ENCODE peak calls at places on chromosomes 2 and 18, in five cellular contexts. One of them, this sample, is unnamed.

GRCh38 chr18:7953085-7953958 is 386.2 kb downstream of the PTPRM start:
- DNase-seq in tibial nerve: no peak
- DNase-seq in astrocyte: no peak
- DNase-seq in Panc1: no peak
- DNase-seq in PC-9: no peak
- DNase-seq in this sample: no peak

GRCh38 chr18:75679347-75679746 is 251.8 kb upstream of the SMIM21 start:
- DNase-seq in PC-9: no peak
- DNase-seq in Panc1: no peak
- DNase-seq in tibial nerve: peak; percentile 63
- DNase-seq in astrocyte: no peak
- DNase-seq in this sample: no peak

GRCh38 chr2:168687314-168687713 is 115.1 kb upstream of the NOSTRIN start:
- DNase-seq in Panc1: no peak
- DNase-seq in astrocyte: peak; percentile 32
- DNase-seq in PC-9: no peak
- DNase-seq in tibial nerve: no peak
- DNase-seq in this sample: no peak

GRCh38 chr2:57990118-57990725 is 56.4 kb upstream of the VRK2 start:
- DNase-seq in PC-9: no peak
- DNase-seq in tibial nerve: no peak
- DNase-seq in Panc1: no peak
- DNase-seq in astrocyte: no peak
- DNase-seq in this sample: no peak

GRCh38 chr2:128602699-128603101 is 284.0 kb upstream of the HS6ST1 start:
- DNase-seq in tibial nerve: no peak
- DNase-seq in PC-9: no peak
- DNase-seq in astrocyte: no peak
- DNase-seq in Panc1: no peak
- DNase-seq in this sample: no peak

GRCh38 chr18:78984941-78985784 is 5.5 kb downstream of the SALL3 start:
- DNase-seq in tibial nerve: no peak
- DNase-seq in PC-9: no peak
- DNase-seq in Panc1: peak; percentile 50
- DNase-seq in astrocyte: no peak
- DNase-seq in this sample: peak; percentile 22

GRCh38 chr2:47905454-47906260 is 641 bp downstream of the FBXO11 start:
- DNase-seq in PC-9: no peak
- DNase-seq in Panc1: no peak
- DNase-seq in tibial nerve: peak; percentile 26
- DNase-seq in astrocyte: peak; percentile 47
- DNase-seq in this sample: peak; percentile 85

GRCh38 chr2:67997528-67998267 is 65.1 kb downstream of the C1D start:
- DNase-seq in Panc1: peak; percentile 39
- DNase-seq in astrocyte: peak; percentile 68
- DNase-seq in PC-9: no peak
- DNase-seq in tibial nerve: no peak
- DNase-seq in this sample: no peak

GRCh38 chr2:42171396-42171971 is 2.3 kb downstream of the EML4 start:
- DNase-seq in tibial nerve: no peak
- DNase-seq in PC-9: no peak
- DNase-seq in Panc1: no peak
- DNase-seq in astrocyte: no peak
- DNase-seq in this sample: no peak

GRCh38 chr2:30149976-30150375 is 3.2 kb downstream of the YPEL5 start:
- DNase-seq in PC-9: peak; percentile 49
- DNase-seq in astrocyte: no peak
- DNase-seq in Panc1: no peak
- DNase-seq in tibial nerve: no peak
- DNase-seq in this sample: no peak

GRCh38 chr2:30148850-30149249 is 2.0 kb downstream of the YPEL5 start:
- DNase-seq in Panc1: no peak
- DNase-seq in PC-9: no peak
- DNase-seq in tibial nerve: no peak
- DNase-seq in astrocyte: no peak
- DNase-seq in this sample: no peak

GRCh38 chr2:30150786-30151185 is 4.0 kb downstream of the YPEL5 start:
- DNase-seq in tibial nerve: no peak
- DNase-seq in Panc1: no peak
- DNase-seq in PC-9: no peak
- DNase-seq in astrocyte: no peak
- DNase-seq in this sample: no peak

GRCh38 chr2:30147715-30148611 is 1.2 kb downstream of the YPEL5 start:
- DNase-seq in Panc1: no peak
- DNase-seq in tibial nerve: peak; percentile 56
- DNase-seq in astrocyte: no peak
- DNase-seq in PC-9: peak; percentile 38
- DNase-seq in this sample: peak; percentile 85

DNA sequence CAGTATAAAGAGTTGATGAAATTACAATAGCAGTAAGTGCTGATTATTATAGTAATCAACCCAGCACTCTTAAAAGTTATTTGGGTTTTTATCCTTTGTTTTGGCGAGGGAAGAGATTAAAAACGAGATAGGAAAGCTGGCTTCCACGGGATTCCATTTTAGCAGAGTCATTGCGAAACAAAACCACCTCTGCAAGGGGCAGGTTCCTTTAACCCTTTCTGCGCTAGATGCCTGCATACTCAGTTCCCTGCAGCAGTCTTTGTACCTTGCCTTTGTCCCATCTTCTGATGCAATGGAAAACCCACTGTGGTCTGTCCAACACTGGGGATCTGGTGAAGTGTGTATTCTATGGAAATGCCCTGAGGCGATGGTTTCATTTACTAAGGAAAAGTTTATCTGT is 2.7 kb downstream of the YPEL5 start:
- DNase-seq in astrocyte: peak; percentile 39
- DNase-seq in PC-9: peak; percentile 40
- DNase-seq in Panc1: no peak
- DNase-seq in tibial nerve: no peak
- DNase-seq in this sample: no peak
- H3K27ac ChIP-seq in astrocyte: no peak overlapping the region
- H3K27ac ChIP-seq in PC-9: no peak overlapping the region
- H3K27ac ChIP-seq in Panc1: no peak overlapping the region
- H3K27ac ChIP-seq in tibial nerve: no peak overlapping the region
- H3K27ac ChIP-seq in this sample: no peak overlapping the region

GRCh38 chr2:144242311-144242710 is 277.6 kb downstream of the ZEB2 start:
- DNase-seq in Panc1: no peak
- DNase-seq in PC-9: no peak
- DNase-seq in tibial nerve: no peak
- DNase-seq in astrocyte: no peak
- DNase-seq in this sample: no peak
- H3K27ac ChIP-seq in Panc1: no peak overlapping the region
- H3K27ac ChIP-seq in PC-9: no peak overlapping the region
- H3K27ac ChIP-seq in tibial nerve: no peak overlapping the region
- H3K27ac ChIP-seq in astrocyte: no peak overlapping the region
- H3K27ac ChIP-seq in this sample: no peak overlapping the region

DNA sequence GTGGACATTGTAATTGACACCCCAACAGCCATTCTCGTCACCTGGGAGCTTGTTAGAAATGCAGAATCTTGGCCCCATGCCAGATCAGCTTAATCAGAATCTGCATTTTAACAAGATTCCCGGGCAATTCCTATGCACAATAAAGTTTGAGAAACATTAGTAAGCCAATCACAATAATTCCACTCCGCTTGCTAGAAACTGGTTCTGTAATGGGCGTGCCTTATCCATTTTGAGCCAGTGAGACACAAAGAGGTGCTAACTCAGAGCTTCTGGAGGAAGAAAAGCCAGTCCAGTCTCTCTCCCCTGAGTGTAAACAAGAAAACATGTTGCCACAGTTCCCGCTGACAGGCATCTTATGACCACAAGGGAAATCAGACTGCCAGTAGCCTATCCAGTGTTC is 3.0 kb upstream of the PUM2 start:
- DNase-seq in tibial nerve: no peak
- DNase-seq in Panc1: no peak
- DNase-seq in astrocyte: no peak
- DNase-seq in PC-9: peak; percentile 70
- DNase-seq in this sample: no peak
- H3K27ac ChIP-seq in tibial nerve: no peak overlapping the region
- H3K27ac ChIP-seq in Panc1: no peak overlapping the region
- H3K27ac ChIP-seq in astrocyte: no peak overlapping the region
- H3K27ac ChIP-seq in PC-9: no peak overlapping the region
- H3K27ac ChIP-seq in this sample: no peak overlapping the region

GRCh38 chr2:218003994-218004419 is 1.2 kb upstream of the TNS1 start:
- DNase-seq in PC-9: no peak
- DNase-seq in tibial nerve: peak; percentile 60
- DNase-seq in Panc1: no peak
- DNase-seq in astrocyte: peak; percentile 98
- DNase-seq in this sample: peak; percentile 36

GRCh38 chr2:218002792-218003191 is at the start of gene TNS1:
- DNase-seq in Panc1: no peak
- DNase-seq in PC-9: no peak
- DNase-seq in astrocyte: peak; percentile 40
- DNase-seq in tibial nerve: no peak
- DNase-seq in this sample: peak; percentile 19

GRCh38 chr2:218003265-218003950 is 613 bp upstream of the TNS1 start:
- DNase-seq in Panc1: no peak
- DNase-seq in PC-9: no peak
- DNase-seq in tibial nerve: no peak
- DNase-seq in astrocyte: peak; percentile 51
- DNase-seq in this sample: no peak

GRCh38 chr2:218001629-218002028 is 1.2 kb downstream of the TNS1 start:
- DNase-seq in Panc1: no peak
- DNase-seq in tibial nerve: no peak
- DNase-seq in astrocyte: no peak
- DNase-seq in PC-9: no peak
- DNase-seq in this sample: no peak

DNA sequence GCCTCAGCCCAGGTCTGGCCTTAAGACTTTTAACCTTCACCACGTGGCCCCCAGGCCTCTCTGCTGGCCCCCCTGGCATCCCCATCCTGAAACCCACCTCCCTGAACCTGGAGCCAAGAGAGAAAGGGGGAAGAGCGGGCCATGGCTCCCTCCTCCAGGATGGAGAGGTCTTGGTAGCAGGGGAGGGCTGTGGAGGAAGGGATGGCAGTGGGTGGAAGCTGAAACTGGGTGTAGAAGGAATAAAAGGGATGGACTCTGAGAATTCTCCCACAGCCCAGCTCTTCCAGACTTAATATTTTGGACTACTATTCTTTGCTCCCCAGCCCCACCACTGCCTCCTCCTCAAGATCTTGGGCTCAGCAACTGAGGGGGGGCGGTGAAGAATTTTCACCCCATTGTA is 692 bp downstream of the TNS1 start:
- DNase-seq in tibial nerve: no peak
- DNase-seq in astrocyte: no peak
- DNase-seq in Panc1: no peak
- DNase-seq in PC-9: no peak
- DNase-seq in this sample: no peak
- H3K27ac ChIP-seq in tibial nerve: no peak overlapping the region
- H3K27ac ChIP-seq in astrocyte: no peak overlapping the region
- H3K27ac ChIP-seq in Panc1: no peak overlapping the region
- H3K27ac ChIP-seq in PC-9: no peak overlapping the region
- H3K27ac ChIP-seq in this sample: no peak overlapping the region

DNA sequence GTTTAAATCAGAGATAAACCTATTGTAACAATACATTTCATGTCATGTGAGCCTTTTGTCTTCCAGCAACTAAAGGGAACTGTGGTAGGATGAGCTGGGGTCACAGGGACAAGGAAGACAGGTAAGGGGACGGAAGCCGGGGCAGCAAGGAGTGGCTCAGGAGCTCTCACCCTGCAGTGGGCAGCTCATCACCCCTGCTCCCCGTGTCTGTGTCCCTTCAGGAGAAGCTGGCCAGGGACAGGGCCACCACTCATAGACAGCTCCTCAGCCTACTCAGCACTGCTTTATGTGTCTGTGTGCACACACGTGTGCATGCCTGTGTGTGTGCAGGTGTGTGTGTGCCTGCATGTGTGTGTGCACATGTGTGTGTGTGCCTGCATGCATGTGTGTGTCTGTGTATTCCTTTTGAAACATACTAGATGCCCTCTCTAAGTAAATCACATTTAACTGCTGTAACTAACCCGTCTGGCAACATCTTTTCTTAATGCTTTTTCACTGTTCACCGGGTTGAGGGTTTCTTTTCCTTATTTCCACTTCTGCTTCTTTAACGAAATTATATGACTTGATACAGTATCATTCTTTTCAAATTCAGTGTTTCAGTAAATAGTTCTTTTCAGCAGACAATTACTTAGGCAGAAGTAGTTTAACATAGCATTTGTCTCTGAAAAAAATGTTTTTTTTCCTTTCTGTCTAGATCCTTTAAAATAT is 44.2 kb downstream of the LRRFIP1 start:
- DNase-seq in Panc1: no peak
- DNase-seq in astrocyte: no peak
- DNase-seq in PC-9: no peak
- DNase-seq in tibial nerve: no peak
- DNase-seq in this sample: no peak
- H3K27ac ChIP-seq in Panc1: no peak overlapping the region
- H3K27ac ChIP-seq in astrocyte: no peak overlapping the region
- H3K27ac ChIP-seq in PC-9: no peak overlapping the region
- H3K27ac ChIP-seq in tibial nerve: no peak overlapping the region
- H3K27ac ChIP-seq in this sample: no peak overlapping the region

GRCh38 chr18:3608488-3608887 is 158.5 kb downstream of the TGIF1 start:
- DNase-seq in tibial nerve: no peak
- DNase-seq in astrocyte: no peak
- DNase-seq in PC-9: no peak
- DNase-seq in Panc1: no peak
- DNase-seq in this sample: no peak

GRCh38 chr18:3610818-3611217 is 160.8 kb downstream of the TGIF1 start:
- DNase-seq in astrocyte: no peak
- DNase-seq in Panc1: no peak
- DNase-seq in PC-9: no peak
- DNase-seq in tibial nerve: no peak
- DNase-seq in this sample: no peak

GRCh38 chr18:3612315-3612714 is 162.3 kb downstream of the TGIF1 start:
- DNase-seq in PC-9: no peak
- DNase-seq in Panc1: no peak
- DNase-seq in astrocyte: no peak
- DNase-seq in tibial nerve: no peak
- DNase-seq in this sample: no peak

GRCh38 chr18:3611313-3612038 is 161.5 kb downstream of the TGIF1 start:
- DNase-seq in PC-9: no peak
- DNase-seq in astrocyte: no peak
- DNase-seq in tibial nerve: no peak
- DNase-seq in Panc1: no peak
- DNase-seq in this sample: no peak

GRCh38 chr18:3610188-3610708 is 160.3 kb downstream of the TGIF1 start:
- DNase-seq in Panc1: no peak
- DNase-seq in astrocyte: no peak
- DNase-seq in PC-9: no peak
- DNase-seq in tibial nerve: no peak
- DNase-seq in this sample: no peak
- H3K27ac ChIP-seq in Panc1: peak overlapping the region; percentile 100
- H3K27ac ChIP-seq in astrocyte: no peak overlapping the region
- H3K27ac ChIP-seq in PC-9: no peak overlapping the region
- H3K27ac ChIP-seq in tibial nerve: no peak overlapping the region
- H3K27ac ChIP-seq in this sample: no peak overlapping the region

DNA sequence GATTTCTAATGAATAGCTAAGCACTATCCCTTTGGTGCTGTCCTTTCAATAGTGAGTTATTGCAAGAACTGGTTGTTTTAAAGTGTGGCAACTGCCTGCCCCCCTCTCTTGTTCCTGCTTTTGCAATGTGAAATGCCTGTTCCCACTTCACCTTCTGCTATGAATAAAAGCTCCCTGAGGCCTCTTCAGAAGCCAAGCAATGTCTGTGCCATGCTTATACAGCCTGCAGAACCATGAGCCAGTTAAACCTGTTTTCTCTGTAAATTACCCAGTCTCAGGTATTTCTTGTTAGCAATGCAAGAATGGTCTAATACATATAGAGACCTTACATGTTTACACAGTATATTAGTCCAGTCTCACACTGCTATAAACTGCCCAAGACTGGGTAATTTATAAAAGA is 15.0 kb upstream of the METTL21A start:
- DNase-seq in tibial nerve: no peak
- DNase-seq in astrocyte: no peak
- DNase-seq in PC-9: no peak
- DNase-seq in Panc1: no peak
- DNase-seq in this sample: no peak
- H3K27ac ChIP-seq in tibial nerve: no peak overlapping the region
- H3K27ac ChIP-seq in astrocyte: no peak overlapping the region
- H3K27ac ChIP-seq in PC-9: no peak overlapping the region
- H3K27ac ChIP-seq in Panc1: no peak overlapping the region
- H3K27ac ChIP-seq in this sample: no peak overlapping the region

GRCh38 chr2:181310967-181311366 is 146.2 kb upstream of the ITGA4 start:
- DNase-seq in tibial nerve: no peak
- DNase-seq in PC-9: no peak
- DNase-seq in Panc1: no peak
- DNase-seq in astrocyte: no peak
- DNase-seq in this sample: no peak
- H3K27ac ChIP-seq in tibial nerve: no peak overlapping the region
- H3K27ac ChIP-seq in PC-9: no peak overlapping the region
- H3K27ac ChIP-seq in Panc1: no peak overlapping the region
- H3K27ac ChIP-seq in astrocyte: no peak overlapping the region
- H3K27ac ChIP-seq in this sample: no peak overlapping the region

This sample was measured in substantia nigra.